ENCODE peak calls at places on chromosomes 16 and 17, in nine cellular contexts. One of them, this sample, is unnamed.
A peak's percentile ranks its signal among the peaks of the same experiment; 100 is the strongest.

GRCh38 chr17:69764137-69764536 is 310.9 kb upstream of the KCNJ16 start:
- DNase-seq in epithelial cell of proximal tubule: no peak
- DNase-seq in EL: no peak
- DNase-seq in KG1: no peak
- DNase-seq in endothelial cell: no peak
- DNase-seq in OCI-LY7: no peak
- DNase-seq in AG08395: no peak
- DNase-seq in AG10803: peak; percentile 50
- DNase-seq in GM12865: no peak
- DNase-seq in this sample: no peak

GRCh38 chr17:41962768-41963434 is 3.7 kb upstream of the CNP start:
- DNase-seq in epithelial cell of proximal tubule: no peak
- DNase-seq in EL: peak; percentile 65
- DNase-seq in KG1: peak; percentile 16
- DNase-seq in endothelial cell: peak; percentile 84
- DNase-seq in OCI-LY7: peak; percentile 84
- DNase-seq in AG08395: peak; percentile 76
- DNase-seq in AG10803: peak; percentile 58
- DNase-seq in GM12865: peak; percentile 76
- DNase-seq in this sample: peak; percentile 85

GRCh38 chr16:1154887-1155331 is 2.0 kb downstream of the CACNA1H start:
- DNase-seq in epithelial cell of proximal tubule: no peak
- DNase-seq in EL: no peak
- DNase-seq in KG1: no peak
- DNase-seq in endothelial cell: no peak
- DNase-seq in OCI-LY7: no peak
- DNase-seq in AG08395: no peak
- DNase-seq in AG10803: no peak
- DNase-seq in GM12865: no peak
- DNase-seq in this sample: no peak

GRCh38 chr16:53629151-53629550 is 74.5 kb downstream of the RPGRIP1L start:
- DNase-seq in epithelial cell of proximal tubule: no peak
- DNase-seq in EL: no peak
- DNase-seq in KG1: no peak
- DNase-seq in endothelial cell: no peak
- DNase-seq in OCI-LY7: no peak
- DNase-seq in AG08395: no peak
- DNase-seq in AG10803: no peak
- DNase-seq in GM12865: no peak
- DNase-seq in this sample: no peak

GRCh38 chr16:87550510-87550961 is 51.8 kb upstream of the JPH3 start:
- DNase-seq in epithelial cell of proximal tubule: no peak
- DNase-seq in EL: no peak
- DNase-seq in KG1: no peak
- DNase-seq in endothelial cell: peak; percentile 69
- DNase-seq in OCI-LY7: peak; percentile 41
- DNase-seq in AG08395: peak; percentile 57
- DNase-seq in AG10803: no peak
- DNase-seq in GM12865: peak; percentile 26
- DNase-seq in this sample: peak; percentile 71

GRCh38 chr17:35801583-35802224 is 6.3 kb upstream of the MMP28 start:
- DNase-seq in epithelial cell of proximal tubule: no peak
- DNase-seq in EL: peak; percentile 12
- DNase-seq in KG1: peak; percentile 85
- DNase-seq in endothelial cell: peak; percentile 68
- DNase-seq in OCI-LY7: peak; percentile 67
- DNase-seq in AG08395: no peak
- DNase-seq in AG10803: peak; percentile 88
- DNase-seq in GM12865: peak; percentile 6
- DNase-seq in this sample: no peak

GRCh38 chr17:8900207-8900606 is 32.7 kb upstream of the PIK3R6 start:
- DNase-seq in epithelial cell of proximal tubule: no peak
- DNase-seq in EL: no peak
- DNase-seq in KG1: no peak
- DNase-seq in endothelial cell: no peak
- DNase-seq in OCI-LY7: no peak
- DNase-seq in AG08395: no peak
- DNase-seq in AG10803: no peak
- DNase-seq in GM12865: no peak
- DNase-seq in this sample: no peak

GRCh38 chr17:1056761-1057160 is 59.8 kb downstream of the TIMM22 start:
- DNase-seq in epithelial cell of proximal tubule: no peak
- DNase-seq in EL: no peak
- DNase-seq in KG1: no peak
- DNase-seq in endothelial cell: no peak
- DNase-seq in OCI-LY7: no peak
- DNase-seq in AG08395: no peak
- DNase-seq in AG10803: no peak
- DNase-seq in GM12865: no peak
- DNase-seq in this sample: no peak

GRCh38 chr16:47779201-47780016 is 318.3 kb downstream of the PHKB start:
- DNase-seq in epithelial cell of proximal tubule: no peak
- DNase-seq in EL: peak; percentile 51
- DNase-seq in KG1: no peak
- DNase-seq in endothelial cell: no peak
- DNase-seq in OCI-LY7: no peak
- DNase-seq in AG08395: no peak
- DNase-seq in AG10803: peak; percentile 15
- DNase-seq in GM12865: peak; percentile 41
- DNase-seq in this sample: no peak

GRCh38 chr16:6977291-6977690 is 355.4 kb upstream of the RBFOX1 start:
- DNase-seq in epithelial cell of proximal tubule: no peak
- DNase-seq in EL: no peak
- DNase-seq in KG1: no peak
- DNase-seq in endothelial cell: no peak
- DNase-seq in OCI-LY7: no peak
- DNase-seq in AG08395: no peak
- DNase-seq in AG10803: no peak
- DNase-seq in GM12865: no peak
- DNase-seq in this sample: no peak

GRCh38 chr16:60413969-60414368 is 1622.3 kb downstream of the CDH8 start:
- DNase-seq in epithelial cell of proximal tubule: no peak
- DNase-seq in EL: no peak
- DNase-seq in KG1: no peak
- DNase-seq in endothelial cell: no peak
- DNase-seq in OCI-LY7: no peak
- DNase-seq in AG08395: no peak
- DNase-seq in AG10803: no peak
- DNase-seq in GM12865: no peak
- DNase-seq in this sample: no peak

GRCh38 chr16:89315791-89316581 is 98.5 kb downstream of the ZNF778 start:
- DNase-seq in epithelial cell of proximal tubule: no peak
- DNase-seq in EL: peak; percentile 87
- DNase-seq in KG1: peak; percentile 69
- DNase-seq in endothelial cell: peak; percentile 28
- DNase-seq in OCI-LY7: peak; percentile 65
- DNase-seq in AG08395: peak; percentile 78
- DNase-seq in AG10803: peak; percentile 77
- DNase-seq in GM12865: peak; percentile 79
- DNase-seq in this sample: no peak

GRCh38 chr17:48308591-48308990 is 121.4 kb downstream of the SKAP1 start:
- DNase-seq in epithelial cell of proximal tubule: no peak
- DNase-seq in EL: no peak
- DNase-seq in KG1: no peak
- DNase-seq in endothelial cell: no peak
- DNase-seq in OCI-LY7: no peak
- DNase-seq in AG08395: no peak
- DNase-seq in AG10803: no peak
- DNase-seq in GM12865: no peak
- DNase-seq in this sample: no peak

GRCh38 chr16:64236351-64236750 is 885.5 kb downstream of the CDH11 start:
- DNase-seq in epithelial cell of proximal tubule: no peak
- DNase-seq in EL: no peak
- DNase-seq in KG1: no peak
- DNase-seq in endothelial cell: no peak
- DNase-seq in OCI-LY7: no peak
- DNase-seq in AG08395: no peak
- DNase-seq in AG10803: no peak
- DNase-seq in GM12865: no peak
- DNase-seq in this sample: no peak

GRCh38 chr16:12289175-12290063 is 312.9 kb downstream of the SNX29 start:
- DNase-seq in epithelial cell of proximal tubule: no peak
- DNase-seq in EL: no peak
- DNase-seq in KG1: no peak
- DNase-seq in endothelial cell: no peak
- DNase-seq in OCI-LY7: peak; percentile 51
- DNase-seq in AG08395: no peak
- DNase-seq in AG10803: no peak
- DNase-seq in GM12865: no peak
- DNase-seq in this sample: no peak

GRCh38 chr16:3170440-3171180 is 17.4 kb upstream of the OR1F1 start:
- DNase-seq in epithelial cell of proximal tubule: no peak
- DNase-seq in EL: no peak
- DNase-seq in KG1: no peak
- DNase-seq in endothelial cell: no peak
- DNase-seq in OCI-LY7: no peak
- DNase-seq in AG08395: no peak
- DNase-seq in AG10803: no peak
- DNase-seq in GM12865: peak; percentile 42
- DNase-seq in this sample: peak; percentile 68

GRCh38 chr16:80693553-80693952 is 110.8 kb downstream of the CDYL2 start:
- DNase-seq in epithelial cell of proximal tubule: no peak
- DNase-seq in EL: no peak
- DNase-seq in KG1: no peak
- DNase-seq in endothelial cell: no peak
- DNase-seq in OCI-LY7: no peak
- DNase-seq in AG08395: no peak
- DNase-seq in AG10803: no peak
- DNase-seq in GM12865: no peak
- DNase-seq in this sample: no peak

GRCh38 chr16:73015612-73016487 is 32.1 kb downstream of the ZFHX3 start:
- DNase-seq in epithelial cell of proximal tubule: peak; percentile 93
- DNase-seq in EL: no peak
- DNase-seq in KG1: peak; percentile 16
- DNase-seq in endothelial cell: no peak
- DNase-seq in OCI-LY7: no peak
- DNase-seq in AG08395: no peak
- DNase-seq in AG10803: no peak
- DNase-seq in GM12865: peak; percentile 58
- DNase-seq in this sample: no peak

GRCh38 chr17:67830440-67830839 is 5.1 kb downstream of the BPTF start:
- DNase-seq in epithelial cell of proximal tubule: no peak
- DNase-seq in EL: peak; percentile 4
- DNase-seq in KG1: no peak
- DNase-seq in endothelial cell: no peak
- DNase-seq in OCI-LY7: no peak
- DNase-seq in AG08395: no peak
- DNase-seq in AG10803: no peak
- DNase-seq in GM12865: no peak
- DNase-seq in this sample: no peak

This sample was measured in retina.